ENCODE peak calls at places on chromosome 17, in nine cellular contexts. One of them, this sample, is unnamed. For H3K36me3, the result is how much of the 10 kb centered on the place peaks cover.

GRCh38 chr17:77772461-77772897 is 186.0 kb upstream of the TNRC6C start:
- DNase-seq in OCI-LY7: peak
- DNase-seq in HCT116: peak
- DNase-seq in mesenchymal stem cell: peak
- DNase-seq in K562: peak
- DNase-seq in GM23248: peak
- DNase-seq in IMR-90: peak
- DNase-seq in fibroblast of lung: peak
- DNase-seq in endothelial cell of umbilical vein: peak
- DNase-seq in this sample: no peak

GRCh38 chr17:54968954-54969400 is 412 bp downstream of the STXBP4 start:
- DNase-seq in HCT116: no peak
- DNase-seq in OCI-LY7: no peak
- DNase-seq in IMR-90: peak
- DNase-seq in GM23248: peak
- DNase-seq in mesenchymal stem cell: peak
- DNase-seq in endothelial cell of umbilical vein: no peak
- DNase-seq in K562: no peak
- DNase-seq in fibroblast of lung: peak
- DNase-seq in this sample: no peak

GRCh38 chr17:59842901-59843652 is 49.7 kb downstream of the TUBD1 start:
- DNase-seq in fibroblast of lung: peak
- DNase-seq in HCT116: peak
- DNase-seq in GM23248: peak
- DNase-seq in endothelial cell of umbilical vein: peak
- DNase-seq in IMR-90: peak
- DNase-seq in mesenchymal stem cell: peak
- DNase-seq in OCI-LY7: no peak
- DNase-seq in K562: no peak
- DNase-seq in this sample: peak

GRCh38 chr17:73713136-73713535 is 68.9 kb upstream of the SDK2 start:
- DNase-seq in GM23248: no peak
- DNase-seq in mesenchymal stem cell: no peak
- DNase-seq in fibroblast of lung: no peak
- DNase-seq in endothelial cell of umbilical vein: no peak
- DNase-seq in HCT116: no peak
- DNase-seq in IMR-90: no peak
- DNase-seq in OCI-LY7: no peak
- DNase-seq in K562: no peak
- DNase-seq in this sample: no peak

GRCh38 chr17:39152134-39152884 is 872 bp upstream of the PLXDC1 start:
- DNase-seq in endothelial cell of umbilical vein: no peak
- DNase-seq in HCT116: peak
- DNase-seq in mesenchymal stem cell: no peak
- DNase-seq in K562: no peak
- DNase-seq in OCI-LY7: no peak
- DNase-seq in fibroblast of lung: no peak
- DNase-seq in GM23248: no peak
- DNase-seq in IMR-90: no peak
- DNase-seq in this sample: no peak

GRCh38 chr17:57401556-57402488 is 145.5 kb downstream of the MSI2 start:
- DNase-seq in GM23248: no peak
- DNase-seq in K562: no peak
- DNase-seq in mesenchymal stem cell: no peak
- DNase-seq in OCI-LY7: peak
- DNase-seq in HCT116: no peak
- DNase-seq in endothelial cell of umbilical vein: no peak
- DNase-seq in fibroblast of lung: no peak
- DNase-seq in IMR-90: no peak
- DNase-seq in this sample: no peak

GRCh38 chr17:4536259-4536741 is 18.9 kb downstream of the MYBBP1A start:
- DNase-seq in endothelial cell of umbilical vein: no peak
- DNase-seq in K562: peak
- DNase-seq in fibroblast of lung: peak
- DNase-seq in IMR-90: no peak
- DNase-seq in GM23248: peak
- DNase-seq in HCT116: no peak
- DNase-seq in mesenchymal stem cell: peak
- DNase-seq in OCI-LY7: no peak
- DNase-seq in this sample: no peak

GRCh38 chr17:74160656-74161500 is 42.6 kb upstream of the RPL38 start:
- DNase-seq in OCI-LY7: no peak
- DNase-seq in GM23248: no peak
- DNase-seq in IMR-90: no peak
- DNase-seq in HCT116: no peak
- DNase-seq in fibroblast of lung: no peak
- DNase-seq in mesenchymal stem cell: no peak
- DNase-seq in K562: no peak
- DNase-seq in endothelial cell of umbilical vein: no peak
- DNase-seq in this sample: no peak

GRCh38 chr17:56629450-56630187 is 36.1 kb downstream of the NOG start:
- DNase-seq in OCI-LY7: no peak
- DNase-seq in fibroblast of lung: peak
- DNase-seq in IMR-90: peak
- DNase-seq in HCT116: peak
- DNase-seq in endothelial cell of umbilical vein: no peak
- DNase-seq in mesenchymal stem cell: peak
- DNase-seq in K562: peak
- DNase-seq in GM23248: peak
- DNase-seq in this sample: no peak

GRCh38 chr17:58336456-58337094 is 8.0 kb upstream of the TSPOAP1 start:
- DNase-seq in OCI-LY7: peak
- DNase-seq in endothelial cell of umbilical vein: no peak
- DNase-seq in IMR-90: peak
- DNase-seq in GM23248: peak
- DNase-seq in fibroblast of lung: peak
- DNase-seq in mesenchymal stem cell: no peak
- DNase-seq in K562: no peak
- DNase-seq in HCT116: no peak
- DNase-seq in this sample: no peak

GRCh38 chr17:66494023-66494803 is 191.8 kb downstream of the PRKCA start:
- DNase-seq in endothelial cell of umbilical vein: peak
- DNase-seq in OCI-LY7: no peak
- DNase-seq in GM23248: peak
- DNase-seq in fibroblast of lung: peak
- DNase-seq in HCT116: peak
- DNase-seq in IMR-90: peak
- DNase-seq in mesenchymal stem cell: peak
- DNase-seq in K562: peak
- DNase-seq in this sample: no peak

GRCh38 chr17:49157784-49158183 is 25.2 kb downstream of the B4GALNT2 start:
- DNase-seq in fibroblast of lung: no peak
- DNase-seq in HCT116: no peak
- DNase-seq in GM23248: peak
- DNase-seq in K562: no peak
- DNase-seq in IMR-90: peak
- DNase-seq in mesenchymal stem cell: peak
- DNase-seq in endothelial cell of umbilical vein: no peak
- DNase-seq in OCI-LY7: no peak
- DNase-seq in this sample: no peak

GRCh38 chr17:70076831-70077230 is 1.8 kb downstream of the KCNJ16 start:
- DNase-seq in HCT116: no peak
- DNase-seq in fibroblast of lung: no peak
- DNase-seq in endothelial cell of umbilical vein: no peak
- DNase-seq in mesenchymal stem cell: no peak
- DNase-seq in K562: no peak
- DNase-seq in OCI-LY7: no peak
- DNase-seq in IMR-90: no peak
- DNase-seq in GM23248: no peak
- DNase-seq in this sample: no peak
- H3K4me2 ChIP-seq in HCT116: no peak
- H3K4me2 ChIP-seq in fibroblast of lung: no peak
- H3K4me2 ChIP-seq in endothelial cell of umbilical vein: no peak
- H3K4me2 ChIP-seq in mesenchymal stem cell: peak
- H3K4me2 ChIP-seq in K562: no peak
- H3K4me2 ChIP-seq in OCI-LY7: no peak
- H3K4me2 ChIP-seq in IMR-90: no peak
- H3K4me2 ChIP-seq in GM23248: no peak
- H3K4me2 ChIP-seq in this sample: no peak

GRCh38 chr17:44546711-44547606 is 10.3 kb upstream of the FZD2 start:
- DNase-seq in fibroblast of lung: peak
- DNase-seq in OCI-LY7: no peak
- DNase-seq in IMR-90: peak
- DNase-seq in endothelial cell of umbilical vein: peak
- DNase-seq in mesenchymal stem cell: peak
- DNase-seq in K562: peak
- DNase-seq in HCT116: no peak
- DNase-seq in GM23248: peak
- DNase-seq in this sample: no peak
- H2AFZ ChIP-seq in fibroblast of lung: peak
- H2AFZ ChIP-seq in OCI-LY7: no peak
- H2AFZ ChIP-seq in IMR-90: peak
- H2AFZ ChIP-seq in endothelial cell of umbilical vein: peak
- H2AFZ ChIP-seq in mesenchymal stem cell: peak
- H2AFZ ChIP-seq in K562: peak
- H2AFZ ChIP-seq in HCT116: peak
- H2AFZ ChIP-seq in GM23248: peak
- H2AFZ ChIP-seq in this sample: peak

DNA sequence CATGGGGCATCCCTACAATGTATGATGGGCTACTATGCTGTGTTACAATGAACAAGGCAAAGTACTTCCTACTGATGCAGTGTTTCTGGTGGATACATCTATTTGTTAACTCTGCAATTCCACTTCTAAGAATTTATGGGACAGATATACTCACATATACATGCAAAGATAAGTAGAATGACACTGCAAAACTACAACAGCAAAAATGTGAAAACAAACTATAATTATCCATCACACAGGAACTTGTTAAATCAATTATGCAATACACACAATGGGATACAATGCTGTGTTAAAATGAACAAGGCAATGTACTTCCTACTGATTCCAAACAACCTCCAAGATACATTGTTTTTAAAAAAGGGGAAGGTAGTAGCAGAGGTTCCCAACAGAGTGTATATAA is 3.2 kb downstream of the DDX52 start:
- DNase-seq in GM23248: no peak
- DNase-seq in OCI-LY7: no peak
- DNase-seq in K562: no peak
- DNase-seq in IMR-90: no peak
- DNase-seq in endothelial cell of umbilical vein: peak
- DNase-seq in HCT116: no peak
- DNase-seq in mesenchymal stem cell: no peak
- DNase-seq in fibroblast of lung: no peak
- DNase-seq in this sample: no peak
- H3K36me3 ChIP-seq in GM23248: under half
- H3K36me3 ChIP-seq in OCI-LY7: half or more
- H3K36me3 ChIP-seq in K562: under half
- H3K36me3 ChIP-seq in IMR-90: under half
- H3K36me3 ChIP-seq in endothelial cell of umbilical vein: under half
- H3K36me3 ChIP-seq in HCT116: under half
- H3K36me3 ChIP-seq in mesenchymal stem cell: under half
- H3K36me3 ChIP-seq in fibroblast of lung: under half
- H3K36me3 ChIP-seq in this sample: under half

GRCh38 chr17:81566461-81567126 is 14.4 kb upstream of the FAAP100 start:
- DNase-seq in K562: no peak
- DNase-seq in HCT116: peak
- DNase-seq in IMR-90: peak
- DNase-seq in endothelial cell of umbilical vein: peak
- DNase-seq in fibroblast of lung: peak
- DNase-seq in mesenchymal stem cell: peak
- DNase-seq in GM23248: peak
- DNase-seq in OCI-LY7: no peak
- DNase-seq in this sample: no peak
- H3K4me2 ChIP-seq in K562: no peak
- H3K4me2 ChIP-seq in HCT116: peak
- H3K4me2 ChIP-seq in IMR-90: peak
- H3K4me2 ChIP-seq in endothelial cell of umbilical vein: peak
- H3K4me2 ChIP-seq in fibroblast of lung: peak
- H3K4me2 ChIP-seq in mesenchymal stem cell: peak
- H3K4me2 ChIP-seq in GM23248: peak
- H3K4me2 ChIP-seq in OCI-LY7: no peak
- H3K4me2 ChIP-seq in this sample: peak